ENCODE peak calls at places on chromosomes 7 and 10, in four cellular contexts. X, O, M and Y are unnamed samples.
A peak's percentile ranks its signal among the peaks of the same experiment; 100 is the strongest.

GRCh38 chr10:126702181-126702580 is 31.7 kb upstream of the C10orf90 start:
- DNase-seq in M (no peak), O (peak; percentile 12), X (no peak), Y (no peak)

GRCh38 chr10:106436123-106436740 is 728.3 kb downstream of the SORCS1 start:
- DNase-seq in O (peak; percentile 7), X (no peak), M (no peak), Y (peak; percentile 62)

GRCh38 chr7:85489498-85489897 is 302.6 kb upstream of the SEMA3D start:
- DNase-seq in M (no peak), X (no peak), O (no peak), Y (peak; percentile 24)

GRCh38 chr10:3995302-3996210 is 210.5 kb upstream of the KLF6 start:
- DNase-seq in X (no peak), O (no peak), M (no peak), Y (no peak)

GRCh38 chr7:47211467-47212121 is 370.3 kb downstream of the TNS3 start:
- DNase-seq in X (no peak), M (no peak), O (peak; percentile 52), Y (no peak)

GRCh38 chr10:123798856-123799255 is 92.8 kb downstream of the CPXM2 start:
- DNase-seq in M (no peak), X (no peak), O (no peak), Y (no peak)

GRCh38 chr7:55504093-55504859 is 68.0 kb downstream of the VOPP1 start:
- DNase-seq in X (no peak), M (no peak), O (peak; percentile 13), Y (no peak)

GRCh38 chr10:98323221-98324164 is 55.5 kb upstream of the LOXL4 start:
- DNase-seq in M (no peak), X (no peak), O (peak; percentile 12), Y (no peak)

GRCh38 chr7:17559388-17559787 is 260.9 kb downstream of the AHR start:
- DNase-seq in O (no peak), M (no peak), X (no peak), Y (peak; percentile 79)

GRCh38 chr7:116728413-116728812 is 56.4 kb downstream of the MET start:
- DNase-seq in M (no peak), X (no peak), O (peak; percentile 77), Y (no peak)

GRCh38 chr7:99824091-99824490 is 3.7 kb upstream of the CYP3A43 start:
- DNase-seq in M (no peak), X (no peak), O (no peak), Y (no peak)

GRCh38 chr7:105141068-105141467 is 127.1 kb downstream of the KMT2E start:
- DNase-seq in O (peak; percentile 66), M (no peak), X (no peak), Y (no peak)

GRCh38 chr7:22559829-22560489 is 60.0 kb upstream of the STEAP1B start:
- DNase-seq in O (peak; percentile 93), M (peak; percentile 74), X (peak; percentile 71), Y (no peak)

GRCh38 chr7:50397320-50397970 is 52.7 kb downstream of the FIGNL1 start:
- DNase-seq in O (no peak), X (no peak), M (no peak), Y (no peak)

GRCh38 chr7:92402920-92403759 is 44.1 kb upstream of the GATAD1 start:
- DNase-seq in X (no peak), O (peak; percentile 65), M (no peak), Y (peak; percentile 69)

GRCh38 chr10:111511751-111512150 is 434.9 kb downstream of the ADRA2A start:
- DNase-seq in M (no peak), X (no peak), O (peak; percentile 43), Y (no peak)

GRCh38 chr7:95180-95862 is 97.0 kb upstream of the FAM20C start:
- DNase-seq in O (no peak), M (no peak), X (no peak), Y (no peak)

GRCh38 chr7:45685619-45686240 is 111.6 kb downstream of the ADCY1 start:
- DNase-seq in X (no peak), O (no peak), M (no peak), Y (no peak)

GRCh38 chr7:30193333-30193943 is 58.7 kb downstream of the MTURN start:
- DNase-seq in X (no peak), O (no peak), M (no peak), Y (no peak)

GRCh38 chr10:129909080-129909479 is 55.0 kb downstream of the EBF3 start:
- DNase-seq in O (no peak), X (no peak), M (no peak), Y (no peak)

GRCh38 chr10:23095966-23096813 is 811 bp downstream of the MSRB2 start:
- DNase-seq in X (peak; percentile 47), M (peak; percentile 41), O (peak; percentile 55), Y (no peak)

GRCh38 chr7:40805361-40805760 is 670.6 kb downstream of the SUGCT start:
- DNase-seq in M (no peak), X (no peak), O (no peak), Y (no peak)